ENCODE peak calls at places on chromosome 16, in four cellular contexts. D, M, H and S are unnamed samples.

GRCh38 chr16:84603115-84603816 is 14.6 kb downstream of the COTL1 start:
- DNase-seq in D (no peak), M (no peak), H (no peak), S (no peak)

GRCh38 chr16:21228473-21228872 is 5.0 kb upstream of the ANKS4B start:
- DNase-seq in D (no peak), M (no peak), H (no peak), S (no peak)

GRCh38 chr16:66262253-66263167 is 104.0 kb upstream of the CDH5 start:
- DNase-seq in D (no peak), M (no peak), H (no peak), S (no peak)

GRCh38 chr16:85673529-85674417 is 15.0 kb downstream of the GINS2 start:
- DNase-seq in D (no peak), M (no peak), H (no peak), S (no peak)

GRCh38 chr16:72791786-72792185 is 256.1 kb downstream of the ZFHX3 start:
- DNase-seq in D (no peak), M (no peak), H (no peak), S (no peak)

GRCh38 chr16:56589141-56590039 is at the start of gene MT3:
- DNase-seq in D (no peak), M (no peak), H (no peak), S (no peak)

GRCh38 chr16:54546481-54546880 is 259.9 kb upstream of the IRX3 start:
- DNase-seq in D (no peak), M (no peak), H (no peak), S (no peak)

GRCh38 chr16:87851601-87852000 is 17.7 kb downstream of the SLC7A5 start:
- DNase-seq in D (no peak), M (no peak), H (no peak), S (no peak)

GRCh38 chr16:48432136-48432535 is 46.9 kb upstream of the SIAH1 start:
- DNase-seq in D (no peak), M (peak; percentile 84), H (no peak), S (peak; percentile 65)

GRCh38 chr16:82004651-82005490 is 6.4 kb downstream of the SDR42E1 start:
- DNase-seq in D (no peak), M (no peak), H (no peak), S (no peak)

GRCh38 chr16:55710466-55710865 is 54.7 kb downstream of the SLC6A2 start:
- DNase-seq in D (no peak), M (no peak), H (no peak), S (no peak)

GRCh38 chr16:50281391-50282009 is 15.1 kb downstream of the ADCY7 start:
- DNase-seq in D (no peak), M (peak; percentile 20), H (no peak), S (no peak)

GRCh38 chr16:85104821-85105391 is 7.4 kb downstream of the CIBAR2 start:
- DNase-seq in D (peak; percentile 39), M (peak; percentile 79), H (no peak), S (peak; percentile 62)

GRCh38 chr16:3959148-3959547 is 78.6 kb upstream of the CREBBP start:
- DNase-seq in D (no peak), M (no peak), H (no peak), S (no peak)

GRCh38 chr16:57361384-57361783 is 2.8 kb downstream of the CCL22 start:
- DNase-seq in D (no peak), M (no peak), H (no peak), S (no peak)

GRCh38 chr16:78461496-78461938 is 362.1 kb downstream of the WWOX start:
- DNase-seq in D (no peak), M (no peak), H (no peak), S (no peak)

GRCh38 chr16:73743665-73744496 is 552.7 kb upstream of the PSMD7 start:
- DNase-seq in D (no peak), M (no peak), H (no peak), S (no peak)

GRCh38 chr16:69089091-69089912 is 16.2 kb upstream of the HAS3 start:
- DNase-seq in D (no peak), M (no peak), H (no peak), S (no peak)

GRCh38 chr16:2009302-2009711 is 314 bp downstream of the ZNF598 start:
- DNase-seq in D (no peak), M (peak; percentile 45), H (no peak), S (no peak)

GRCh38 chr16:30711712-30712111 is 12.7 kb downstream of the SRCAP start:
- DNase-seq in D (no peak), M (no peak), H (no peak), S (no peak)

GRCh38 chr16:15983898-15984297 is 34.5 kb downstream of the ABCC1 start:
- DNase-seq in D (no peak), M (no peak), H (no peak), S (no peak)

GRCh38 chr16:59039066-59039465 is 304.9 kb upstream of the GOT2 start:
- DNase-seq in D (no peak), M (no peak), H (no peak), S (no peak)

GRCh38 chr16:88030498-88030897 is 79.3 kb downstream of the BANP start:
- DNase-seq in D (no peak), M (no peak), H (no peak), S (no peak)

GRCh38 chr16:89607937-89608740 is 5.3 kb upstream of the DPEP1 start:
- DNase-seq in D (no peak), M (no peak), H (no peak), S (no peak)

GRCh38 chr16:85123891-85124635 is 11.8 kb upstream of the CIBAR2 start:
- DNase-seq in D (no peak), M (no peak), H (no peak), S (no peak)

GRCh38 chr16:58127033-58127556 is 2.1 kb downstream of the CFAP20 start:
- DNase-seq in D (peak; percentile 28), M (peak; percentile 56), H (no peak), S (no peak)